ENCODE peak calls at places on chromosome 17, in four cellular contexts. One of them, this sample, is unnamed.

GRCh38 chr17:74442670-74443515 is 11.0 kb downstream of the GPRC5C start:
- DNase-seq in K562: peak
- DNase-seq in SK-N-SH: peak
- DNase-seq in H1: peak
- DNase-seq in this sample: peak

GRCh38 chr17:82930924-82931695 is 91.3 kb upstream of the ZNF750 start:
- DNase-seq in K562: no peak
- DNase-seq in SK-N-SH: no peak
- DNase-seq in H1: no peak
- DNase-seq in this sample: no peak

GRCh38 chr17:10775058-10775457 is 28.8 kb downstream of the TMEM238L start:
- DNase-seq in K562: no peak
- DNase-seq in SK-N-SH: no peak
- DNase-seq in H1: no peak
- DNase-seq in this sample: no peak

GRCh38 chr17:34413443-34414076 is 50.5 kb upstream of the CCL1 start:
- DNase-seq in K562: peak
- DNase-seq in SK-N-SH: no peak
- DNase-seq in H1: no peak
- DNase-seq in this sample: no peak

GRCh38 chr17:73343168-73343634 is 31.4 kb upstream of the CDC42EP4 start:
- DNase-seq in K562: peak
- DNase-seq in SK-N-SH: peak
- DNase-seq in H1: peak
- DNase-seq in this sample: no peak

GRCh38 chr17:51169340-51169739 is 3.1 kb downstream of the NME2 start:
- DNase-seq in K562: no peak
- DNase-seq in SK-N-SH: no peak
- DNase-seq in H1: no peak
- DNase-seq in this sample: no peak

GRCh38 chr17:8799001-8799850 is at the start of gene MFSD6L:
- DNase-seq in K562: no peak
- DNase-seq in SK-N-SH: no peak
- DNase-seq in H1: peak
- DNase-seq in this sample: peak

GRCh38 chr17:72102366-72102765 is 18.5 kb upstream of the SOX9 start:
- DNase-seq in K562: no peak
- DNase-seq in SK-N-SH: no peak
- DNase-seq in H1: no peak
- DNase-seq in this sample: no peak

GRCh38 chr17:2723997-2724782 is 12.6 kb upstream of the CLUH start:
- DNase-seq in K562: peak
- DNase-seq in SK-N-SH: peak
- DNase-seq in H1: peak
- DNase-seq in this sample: no peak

GRCh38 chr17:2721603-2722002 is 10.0 kb upstream of the CLUH start:
- DNase-seq in K562: no peak
- DNase-seq in SK-N-SH: no peak
- DNase-seq in H1: no peak
- DNase-seq in this sample: no peak

GRCh38 chr17:2722611-2723010 is 11.0 kb upstream of the CLUH start:
- DNase-seq in K562: no peak
- DNase-seq in SK-N-SH: no peak
- DNase-seq in H1: no peak
- DNase-seq in this sample: no peak

GRCh38 chr17:2723505-2723996 is 12.0 kb upstream of the CLUH start:
- DNase-seq in K562: no peak
- DNase-seq in SK-N-SH: no peak
- DNase-seq in H1: peak
- DNase-seq in this sample: no peak

GRCh38 chr17:2724783-2725164 is 13.2 kb upstream of the CLUH start:
- DNase-seq in K562: no peak
- DNase-seq in SK-N-SH: no peak
- DNase-seq in H1: peak
- DNase-seq in this sample: no peak
- TF ChIP-seq JUND in K562: no peak
- TF ChIP-seq JUND in SK-N-SH: no peak
- TF ChIP-seq JUND in H1: no peak
- TF ChIP-seq JUND in this sample: no peak

DNA sequence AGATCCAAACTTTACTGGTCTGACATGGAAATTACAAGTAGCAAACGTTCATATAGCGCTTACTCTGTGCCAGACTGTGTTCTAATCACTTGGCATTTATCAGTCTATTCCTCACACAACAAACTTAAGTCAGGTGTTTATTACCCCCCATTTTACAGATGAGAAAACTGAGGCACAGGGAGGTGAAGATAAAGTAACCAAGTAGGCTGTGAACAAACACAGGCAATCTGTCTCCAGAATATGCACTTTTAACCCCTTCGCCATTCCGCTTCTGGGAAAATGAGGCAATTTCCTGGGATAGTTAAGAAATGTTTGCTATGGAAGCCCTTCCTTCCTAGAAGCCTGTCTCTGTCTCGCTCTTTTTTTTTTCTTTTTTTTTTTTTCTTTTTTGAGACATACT is 12.2 kb upstream of the CXCL16 start:
- DNase-seq in K562: no peak
- DNase-seq in SK-N-SH: no peak
- DNase-seq in H1: no peak
- DNase-seq in this sample: no peak
- TF ChIP-seq JUND in K562: no peak
- TF ChIP-seq JUND in SK-N-SH: no peak
- TF ChIP-seq JUND in H1: no peak
- TF ChIP-seq JUND in this sample: no peak

GRCh38 chr17:29588561-29589411 is 662 bp downstream of the GIT1 start:
- DNase-seq in K562: peak
- DNase-seq in SK-N-SH: peak
- DNase-seq in H1: peak
- DNase-seq in this sample: peak

GRCh38 chr17:29587591-29587990 is 1.9 kb downstream of the GIT1 start:
- DNase-seq in K562: no peak
- DNase-seq in SK-N-SH: no peak
- DNase-seq in H1: no peak
- DNase-seq in this sample: no peak

GRCh38 chr17:29588017-29588557 is 1.4 kb downstream of the GIT1 start:
- DNase-seq in K562: no peak
- DNase-seq in SK-N-SH: no peak
- DNase-seq in H1: no peak
- DNase-seq in this sample: no peak

GRCh38 chr17:29585080-29585751 is 4.2 kb downstream of the GIT1 start:
- DNase-seq in K562: no peak
- DNase-seq in SK-N-SH: peak
- DNase-seq in H1: no peak
- DNase-seq in this sample: no peak

DNA sequence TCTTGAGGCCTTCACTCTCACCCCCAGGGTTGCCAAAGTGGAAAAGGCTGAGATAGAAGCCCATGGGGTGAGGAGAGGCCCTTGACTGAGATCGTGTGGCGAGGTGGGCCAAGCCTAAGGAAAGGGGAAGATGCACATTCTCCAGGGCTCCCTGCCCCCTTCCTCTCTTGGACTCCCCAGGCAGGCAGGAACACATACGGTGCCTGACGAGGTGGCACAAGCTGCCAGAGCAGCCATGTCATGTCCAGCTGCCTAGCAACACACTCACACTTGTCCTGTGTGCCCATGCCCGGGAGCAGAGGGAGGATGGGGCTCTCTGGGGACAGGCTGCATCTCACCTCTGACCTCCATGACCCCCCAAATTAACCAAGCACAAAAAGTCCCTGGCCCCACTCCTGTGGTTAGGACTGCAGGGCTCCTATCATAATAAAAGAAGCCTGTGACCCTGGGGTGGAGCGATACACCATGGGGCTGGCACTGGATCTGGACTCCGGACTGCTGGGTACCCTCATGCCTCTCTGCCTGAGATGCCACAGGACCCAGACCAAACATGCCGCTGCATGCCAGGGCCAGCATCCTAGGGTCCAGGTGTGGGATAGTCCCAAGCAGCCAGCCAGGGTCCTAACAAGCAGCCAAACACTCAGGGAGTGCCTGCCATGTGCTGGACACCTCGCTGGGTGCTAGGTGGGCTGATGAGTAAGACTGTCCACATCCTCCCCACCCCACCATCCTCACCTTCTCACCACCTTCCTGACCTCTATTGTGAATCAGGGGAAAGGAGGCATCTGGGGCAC is 2.6 kb downstream of the GIT1 start:
- DNase-seq in K562: no peak
- DNase-seq in SK-N-SH: no peak
- DNase-seq in H1: no peak
- DNase-seq in this sample: no peak
- TF ChIP-seq JUND in K562: no peak
- TF ChIP-seq JUND in SK-N-SH: no peak
- TF ChIP-seq JUND in H1: no peak
- TF ChIP-seq JUND in this sample: no peak

GRCh38 chr17:78879679-78880186 is 23.3 kb downstream of the CEP295NL start:
- DNase-seq in K562: peak
- DNase-seq in SK-N-SH: peak
- DNase-seq in H1: no peak
- DNase-seq in this sample: no peak
- TF ChIP-seq JUND in K562: no peak
- TF ChIP-seq JUND in SK-N-SH: no peak
- TF ChIP-seq JUND in H1: no peak
- TF ChIP-seq JUND in this sample: no peak

GRCh38 chr17:18320301-18320700 is 5.2 kb downstream of the SMCR8 start:
- DNase-seq in K562: no peak
- DNase-seq in SK-N-SH: no peak
- DNase-seq in H1: no peak
- DNase-seq in this sample: no peak

GRCh38 chr17:18318122-18318521 is 3.0 kb downstream of the SMCR8 start:
- DNase-seq in K562: no peak
- DNase-seq in SK-N-SH: no peak
- DNase-seq in H1: no peak
- DNase-seq in this sample: no peak

GRCh38 chr17:18321309-18321708 is 6.2 kb downstream of the SMCR8 start:
- DNase-seq in K562: peak
- DNase-seq in SK-N-SH: no peak
- DNase-seq in H1: no peak
- DNase-seq in this sample: no peak

GRCh38 chr17:18318771-18319450 is 3.8 kb downstream of the SMCR8 start:
- DNase-seq in K562: no peak
- DNase-seq in SK-N-SH: no peak
- DNase-seq in H1: no peak
- DNase-seq in this sample: no peak

GRCh38 chr17:18319604-18320256 is 4.6 kb downstream of the SMCR8 start:
- DNase-seq in K562: no peak
- DNase-seq in SK-N-SH: peak
- DNase-seq in H1: no peak
- DNase-seq in this sample: peak
- TF ChIP-seq JUND in K562: no peak
- TF ChIP-seq JUND in SK-N-SH: no peak
- TF ChIP-seq JUND in H1: no peak
- TF ChIP-seq JUND in this sample: no peak

This sample was measured in T47D.